ENCODE peak calls at places on chromosome 16, in four cellular contexts. P is tibial nerve, W is B cell, Z is A172. I is an unnamed sample.
A peak's percentile ranks its signal among the peaks of the same experiment; 100 is the strongest.

GRCh38 chr16:1539720-1540555 is 6.5 kb downstream of the TMEM204 start:
- DNase-seq in Z (no peak), W (no peak), P (no peak), I (no peak)

GRCh38 chr16:11135167-11135973 is 120.6 kb downstream of the SOCS1 start:
- DNase-seq in W (no peak), Z (no peak), P (no peak), I (no peak)

GRCh38 chr16:55501549-55502322 is 7.1 kb upstream of the LPCAT2 start:
- DNase-seq in W (no peak), P (no peak), Z (no peak), I (peak; percentile 74)

GRCh38 chr16:49717693-49718092 is 138.2 kb downstream of the ZNF423 start:
- DNase-seq in Z (no peak), W (no peak), P (no peak), I (no peak)

GRCh38 chr16:8730335-8730915 is 56.0 kb downstream of the ABAT start:
- DNase-seq in P (no peak), W (no peak), Z (no peak), I (peak; percentile 54)

GRCh38 chr16:5619314-5619713 is 521.7 kb upstream of the EEF2KMT start:
- DNase-seq in P (no peak), W (no peak), Z (no peak), I (no peak)

GRCh38 chr16:57693539-57693938 is 1.1 kb upstream of the DRC7 start:
- DNase-seq in W (no peak), P (no peak), Z (no peak), I (no peak)

GRCh38 chr16:1018447-1018846 is 36.9 kb downstream of the SOX8 start:
- DNase-seq in Z (no peak), P (no peak), W (no peak), I (no peak)

GRCh38 chr16:30927789-30928378 is 4.5 kb downstream of the FBXL19 start:
- DNase-seq in P (no peak), W (peak; percentile 58), Z (peak; percentile 56), I (peak; percentile 68)

GRCh38 chr16:22093952-22094351 is 1.6 kb downstream of the VWA3A start:
- DNase-seq in P (no peak), Z (no peak), W (no peak), I (no peak)

GRCh38 chr16:528111-529011 is 849 bp downstream of the CAPN15 start:
- DNase-seq in P (no peak), W (no peak), Z (peak; percentile 88), I (peak; percentile 91)

GRCh38 chr16:22008215-22009142 is 568 bp downstream of the MOSMO start:
- DNase-seq in W (peak; percentile 67), Z (no peak), P (no peak), I (no peak)

GRCh38 chr16:74608944-74609343 is 2.0 kb upstream of the GLG1 start:
- DNase-seq in Z (no peak), W (no peak), P (no peak), I (no peak)

GRCh38 chr16:67164599-67165061 is at the start of gene HSF4:
- DNase-seq in W (peak; percentile 68), Z (no peak), P (no peak), I (peak; percentile 91)

GRCh38 chr16:54241525-54241924 is 45.1 kb downstream of the IRX3 start:
- DNase-seq in P (no peak), W (no peak), Z (no peak), I (peak; percentile 14)

GRCh38 chr16:68281368-68282063 is 17.2 kb downstream of the SLC7A6 start:
- DNase-seq in Z (no peak), W (no peak), P (no peak), I (no peak)

GRCh38 chr16:1078579-1079021 is 6.1 kb downstream of the SSTR5 start:
- DNase-seq in W (no peak), P (no peak), Z (peak; percentile 88), I (peak; percentile 49)

GRCh38 chr16:79758615-79759346 is 158.2 kb upstream of the MAF start:
- DNase-seq in W (no peak), Z (no peak), P (no peak), I (no peak)

GRCh38 chr16:86906608-86907007 is 328.3 kb downstream of the FOXL1 start:
- DNase-seq in W (no peak), Z (no peak), P (no peak), I (no peak)